ENCODE peak calls at places on chromosomes 5 and 9, in seven cellular contexts. One of them, this sample, is unnamed.

GRCh38 chr5:141420855-141421488 is at the start of gene PCDHGA11:
- DNase-seq in CD4-positive, alpha-beta T cell: no peak
- DNase-seq in IMR-90: peak
- DNase-seq in colonic mucosa: peak
- DNase-seq in dorsolateral prefrontal cortex: no peak
- DNase-seq in B cell: peak
- DNase-seq in progenitor cell of endocrine pancreas: no peak
- DNase-seq in this sample: peak

GRCh38 chr9:134299883-134300282 is 26.4 kb upstream of the RXRA start:
- DNase-seq in B cell: no peak
- DNase-seq in CD4-positive, alpha-beta T cell: no peak
- DNase-seq in colonic mucosa: no peak
- DNase-seq in IMR-90: no peak
- DNase-seq in dorsolateral prefrontal cortex: no peak
- DNase-seq in progenitor cell of endocrine pancreas: no peak
- DNase-seq in this sample: no peak

GRCh38 chr5:56523779-56524178 is 290.6 kb upstream of the ANKRD55 start:
- DNase-seq in B cell: no peak
- DNase-seq in colonic mucosa: no peak
- DNase-seq in dorsolateral prefrontal cortex: no peak
- DNase-seq in CD4-positive, alpha-beta T cell: no peak
- DNase-seq in IMR-90: peak
- DNase-seq in progenitor cell of endocrine pancreas: no peak
- DNase-seq in this sample: no peak

GRCh38 chr5:142587354-142587965 is 98.4 kb downstream of the FGF1 start:
- DNase-seq in IMR-90: peak
- DNase-seq in CD4-positive, alpha-beta T cell: no peak
- DNase-seq in colonic mucosa: peak
- DNase-seq in B cell: peak
- DNase-seq in progenitor cell of endocrine pancreas: no peak
- DNase-seq in dorsolateral prefrontal cortex: no peak
- DNase-seq in this sample: peak

GRCh38 chr9:105958587-105958986 is 264.2 kb downstream of the TMEM38B start:
- DNase-seq in CD4-positive, alpha-beta T cell: no peak
- DNase-seq in IMR-90: no peak
- DNase-seq in progenitor cell of endocrine pancreas: no peak
- DNase-seq in B cell: no peak
- DNase-seq in colonic mucosa: no peak
- DNase-seq in dorsolateral prefrontal cortex: no peak
- DNase-seq in this sample: no peak

GRCh38 chr5:133977858-133978257 is 9.4 kb upstream of the C5orf15 start:
- DNase-seq in progenitor cell of endocrine pancreas: no peak
- DNase-seq in dorsolateral prefrontal cortex: no peak
- DNase-seq in colonic mucosa: no peak
- DNase-seq in IMR-90: peak
- DNase-seq in CD4-positive, alpha-beta T cell: no peak
- DNase-seq in B cell: no peak
- DNase-seq in this sample: no peak

GRCh38 chr9:108784998-108785397 is 70.8 kb downstream of the ACTL7B start:
- DNase-seq in B cell: no peak
- DNase-seq in dorsolateral prefrontal cortex: no peak
- DNase-seq in colonic mucosa: no peak
- DNase-seq in IMR-90: no peak
- DNase-seq in progenitor cell of endocrine pancreas: no peak
- DNase-seq in CD4-positive, alpha-beta T cell: no peak
- DNase-seq in this sample: no peak

GRCh38 chr9:113886003-113886324 is 9.9 kb downstream of the ZNF618 start:
- DNase-seq in IMR-90: peak
- DNase-seq in B cell: no peak
- DNase-seq in progenitor cell of endocrine pancreas: no peak
- DNase-seq in colonic mucosa: no peak
- DNase-seq in dorsolateral prefrontal cortex: no peak
- DNase-seq in CD4-positive, alpha-beta T cell: no peak
- DNase-seq in this sample: no peak

GRCh38 chr9:101387871-101388506 is 3.2 kb upstream of the BAAT start:
- DNase-seq in progenitor cell of endocrine pancreas: no peak
- DNase-seq in colonic mucosa: peak
- DNase-seq in dorsolateral prefrontal cortex: no peak
- DNase-seq in B cell: peak
- DNase-seq in IMR-90: peak
- DNase-seq in CD4-positive, alpha-beta T cell: no peak
- DNase-seq in this sample: no peak

GRCh38 chr9:33446507-33447403 is 638 bp downstream of the AQP3 start:
- DNase-seq in B cell: peak
- DNase-seq in dorsolateral prefrontal cortex: no peak
- DNase-seq in IMR-90: peak
- DNase-seq in CD4-positive, alpha-beta T cell: peak
- DNase-seq in progenitor cell of endocrine pancreas: no peak
- DNase-seq in colonic mucosa: peak
- DNase-seq in this sample: no peak

GRCh38 chr9:130320697-130321080 is 55.1 kb downstream of the HMCN2 start:
- DNase-seq in CD4-positive, alpha-beta T cell: no peak
- DNase-seq in progenitor cell of endocrine pancreas: no peak
- DNase-seq in colonic mucosa: peak
- DNase-seq in IMR-90: no peak
- DNase-seq in B cell: no peak
- DNase-seq in dorsolateral prefrontal cortex: no peak
- DNase-seq in this sample: no peak

GRCh38 chr9:134590240-134591081 is 51.1 kb upstream of the COL5A1 start:
- DNase-seq in B cell: no peak
- DNase-seq in CD4-positive, alpha-beta T cell: no peak
- DNase-seq in progenitor cell of endocrine pancreas: no peak
- DNase-seq in colonic mucosa: peak
- DNase-seq in dorsolateral prefrontal cortex: no peak
- DNase-seq in IMR-90: no peak
- DNase-seq in this sample: no peak

GRCh38 chr5:60718186-60718892 is 18.4 kb upstream of the DEPDC1B start:
- DNase-seq in CD4-positive, alpha-beta T cell: no peak
- DNase-seq in B cell: no peak
- DNase-seq in colonic mucosa: no peak
- DNase-seq in dorsolateral prefrontal cortex: no peak
- DNase-seq in IMR-90: no peak
- DNase-seq in progenitor cell of endocrine pancreas: no peak
- DNase-seq in this sample: no peak

GRCh38 chr9:106921341-106921899 is 58.5 kb downstream of the ZNF462 start:
- DNase-seq in B cell: no peak
- DNase-seq in progenitor cell of endocrine pancreas: no peak
- DNase-seq in colonic mucosa: peak
- DNase-seq in CD4-positive, alpha-beta T cell: no peak
- DNase-seq in dorsolateral prefrontal cortex: no peak
- DNase-seq in IMR-90: peak
- DNase-seq in this sample: no peak

GRCh38 chr5:4514067-4514648 is 626.0 kb upstream of the ADAMTS16 start:
- DNase-seq in CD4-positive, alpha-beta T cell: no peak
- DNase-seq in B cell: no peak
- DNase-seq in progenitor cell of endocrine pancreas: no peak
- DNase-seq in IMR-90: no peak
- DNase-seq in dorsolateral prefrontal cortex: no peak
- DNase-seq in colonic mucosa: no peak
- DNase-seq in this sample: no peak

GRCh38 chr9:113544001-113544340 is 80.4 kb downstream of the RGS3 start:
- DNase-seq in IMR-90: no peak
- DNase-seq in colonic mucosa: no peak
- DNase-seq in B cell: no peak
- DNase-seq in progenitor cell of endocrine pancreas: no peak
- DNase-seq in dorsolateral prefrontal cortex: no peak
- DNase-seq in CD4-positive, alpha-beta T cell: no peak
- DNase-seq in this sample: no peak

GRCh38 chr9:76687861-76688374 is 76.3 kb upstream of the PCA3 start:
- DNase-seq in progenitor cell of endocrine pancreas: no peak
- DNase-seq in dorsolateral prefrontal cortex: no peak
- DNase-seq in IMR-90: peak
- DNase-seq in B cell: no peak
- DNase-seq in CD4-positive, alpha-beta T cell: no peak
- DNase-seq in colonic mucosa: no peak
- DNase-seq in this sample: no peak

GRCh38 chr5:154400678-154401077 is 45.1 kb upstream of the SAP30L start:
- DNase-seq in B cell: no peak
- DNase-seq in progenitor cell of endocrine pancreas: no peak
- DNase-seq in colonic mucosa: no peak
- DNase-seq in CD4-positive, alpha-beta T cell: no peak
- DNase-seq in dorsolateral prefrontal cortex: no peak
- DNase-seq in IMR-90: no peak
- DNase-seq in this sample: no peak

DNA sequence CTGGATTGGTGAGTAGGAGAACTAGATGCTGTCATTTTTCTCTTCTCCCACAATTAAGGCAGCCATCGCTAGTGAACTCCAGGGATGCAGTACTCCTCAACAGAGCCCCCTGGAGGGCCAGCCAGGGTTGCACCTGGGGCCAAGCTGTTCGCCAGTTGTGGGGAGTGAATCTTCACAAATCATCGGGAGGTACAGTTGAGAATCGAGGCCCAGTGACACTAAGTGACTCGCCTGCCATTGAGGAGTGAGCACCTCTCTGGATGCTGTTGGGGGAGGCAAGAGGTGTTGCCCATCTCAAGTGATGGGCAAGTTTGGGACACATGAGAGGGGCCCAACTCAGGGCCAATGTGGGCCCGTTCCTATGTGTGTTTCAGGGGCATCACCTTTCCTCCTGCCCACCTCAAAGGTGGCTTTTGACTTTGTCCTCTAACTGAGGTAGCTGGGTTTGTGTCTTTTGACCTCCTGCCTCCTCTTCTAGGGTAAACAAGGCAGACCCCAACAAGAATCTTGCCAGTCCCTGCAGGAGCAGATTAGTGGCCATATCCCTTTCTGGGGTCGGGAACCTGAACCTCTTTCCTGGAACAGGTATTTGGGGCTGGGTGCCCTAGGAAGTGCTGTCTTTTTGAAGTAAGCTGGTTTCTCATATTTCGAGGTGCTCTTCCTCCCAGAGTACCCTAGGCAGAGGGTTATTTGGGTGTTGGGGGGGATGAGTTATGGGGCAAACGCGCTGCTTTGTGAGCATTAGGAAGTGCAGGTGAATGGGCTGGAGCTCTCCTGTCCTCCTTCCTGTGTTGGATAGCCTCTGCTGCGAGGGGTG is 181.2 kb downstream of the MACROH2A1 start:
- DNase-seq in progenitor cell of endocrine pancreas: no peak
- DNase-seq in dorsolateral prefrontal cortex: no peak
- DNase-seq in B cell: no peak
- DNase-seq in colonic mucosa: peak
- DNase-seq in CD4-positive, alpha-beta T cell: no peak
- DNase-seq in IMR-90: no peak
- DNase-seq in this sample: peak
- TF ChIP-seq CTCF in progenitor cell of endocrine pancreas: peak
- TF ChIP-seq CTCF in dorsolateral prefrontal cortex: no peak
- TF ChIP-seq CTCF in B cell: no peak
- TF ChIP-seq CTCF in colonic mucosa: no peak
- TF ChIP-seq CTCF in CD4-positive, alpha-beta T cell: no peak
- TF ChIP-seq CTCF in IMR-90: no peak
- TF ChIP-seq CTCF in this sample: no peak

DNA sequence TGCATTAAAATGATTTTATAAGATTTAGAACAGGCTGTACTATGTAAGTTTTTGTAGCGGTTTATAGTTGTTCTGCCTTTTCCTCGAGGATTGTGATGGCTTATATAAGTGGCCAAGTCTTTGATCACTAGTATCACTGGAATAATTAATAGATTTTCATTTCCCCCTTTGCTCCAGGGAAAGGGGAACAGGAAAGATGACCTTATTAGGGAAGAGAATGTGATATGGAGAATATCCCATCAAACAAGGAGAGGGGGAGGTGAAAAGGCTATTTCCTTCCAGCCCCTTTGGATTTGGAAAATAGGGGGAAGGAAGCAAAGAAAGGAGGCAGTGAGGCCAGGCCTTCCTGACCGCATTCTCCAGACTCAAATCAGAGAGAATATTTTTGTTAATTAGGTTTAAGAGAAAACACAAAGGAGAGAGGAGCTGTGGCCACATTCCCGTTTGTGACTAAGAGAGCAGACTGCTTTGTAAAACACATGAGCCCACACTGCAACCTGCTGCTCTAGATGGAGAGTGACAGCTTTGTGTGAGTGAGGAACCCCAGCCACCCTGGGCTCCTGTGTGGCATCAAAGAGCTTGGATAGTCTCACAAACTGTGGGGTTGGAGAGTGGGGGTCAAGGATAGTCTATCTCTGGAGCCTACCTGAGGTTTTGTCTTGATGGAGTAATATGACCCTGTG is 359.5 kb downstream of the DTWD2 start:
- DNase-seq in progenitor cell of endocrine pancreas: no peak
- DNase-seq in colonic mucosa: no peak
- DNase-seq in IMR-90: no peak
- DNase-seq in CD4-positive, alpha-beta T cell: no peak
- DNase-seq in dorsolateral prefrontal cortex: no peak
- DNase-seq in B cell: no peak
- DNase-seq in this sample: no peak
- TF ChIP-seq CTCF in progenitor cell of endocrine pancreas: no peak
- TF ChIP-seq CTCF in colonic mucosa: no peak
- TF ChIP-seq CTCF in IMR-90: no peak
- TF ChIP-seq CTCF in CD4-positive, alpha-beta T cell: no peak
- TF ChIP-seq CTCF in dorsolateral prefrontal cortex: no peak
- TF ChIP-seq CTCF in B cell: no peak
- TF ChIP-seq CTCF in this sample: no peak

DNA sequence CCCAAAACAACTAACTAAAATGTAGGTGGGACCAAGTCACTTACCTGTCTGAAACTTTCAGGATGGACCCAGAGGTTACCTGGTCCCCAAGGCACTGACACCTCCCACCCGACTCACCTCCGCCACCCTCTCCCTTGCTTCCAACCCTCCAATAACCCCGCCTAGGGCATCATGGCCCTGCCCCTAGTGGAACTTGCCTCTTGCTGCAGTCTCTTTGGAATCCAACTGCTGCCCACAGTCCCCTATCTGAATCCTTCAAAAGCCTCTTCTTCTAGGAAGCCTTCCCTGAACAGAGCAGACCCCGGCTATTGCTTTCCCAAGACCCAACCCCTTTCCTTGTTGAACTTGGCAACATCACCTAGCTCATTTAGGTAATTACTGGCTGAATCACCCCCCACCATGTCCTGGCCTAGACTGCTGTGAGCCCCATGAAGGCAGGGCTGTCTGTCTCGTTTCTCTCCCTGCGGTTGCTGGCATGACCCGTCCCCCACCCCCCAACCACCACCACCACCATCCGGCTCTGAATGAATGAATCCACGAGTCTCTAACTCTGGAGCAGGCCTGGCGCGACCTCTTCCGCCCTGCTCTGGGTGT is 9.4 kb downstream of the CRB2 start:
- DNase-seq in IMR-90: no peak
- DNase-seq in CD4-positive, alpha-beta T cell: no peak
- DNase-seq in B cell: no peak
- DNase-seq in progenitor cell of endocrine pancreas: no peak
- DNase-seq in dorsolateral prefrontal cortex: no peak
- DNase-seq in colonic mucosa: no peak
- DNase-seq in this sample: no peak
- TF ChIP-seq CTCF in IMR-90: no peak
- TF ChIP-seq CTCF in CD4-positive, alpha-beta T cell: no peak
- TF ChIP-seq CTCF in B cell: no peak
- TF ChIP-seq CTCF in progenitor cell of endocrine pancreas: peak
- TF ChIP-seq CTCF in dorsolateral prefrontal cortex: no peak
- TF ChIP-seq CTCF in colonic mucosa: no peak
- TF ChIP-seq CTCF in this sample: peak

DNA sequence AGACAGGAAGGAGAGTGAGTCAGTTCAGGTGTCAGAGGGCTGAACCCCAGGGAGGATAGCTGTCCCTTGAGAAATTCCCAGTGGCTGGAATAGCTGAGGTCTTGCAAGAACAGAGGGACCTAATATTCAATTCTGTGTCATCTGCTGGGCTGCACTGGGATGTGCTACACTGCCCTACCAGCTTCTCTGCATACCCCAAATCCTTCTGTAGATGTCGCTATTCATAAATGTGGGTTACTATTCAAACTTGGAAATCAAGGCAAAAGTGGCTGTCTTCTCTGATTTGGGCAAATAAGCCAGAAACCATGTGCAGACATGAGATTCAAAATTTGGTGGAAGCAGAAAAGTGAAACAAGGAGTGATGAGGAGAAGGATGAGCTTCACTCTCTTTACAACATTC is 16.3 kb downstream of the TNFSF8 start:
- DNase-seq in progenitor cell of endocrine pancreas: no peak
- DNase-seq in B cell: no peak
- DNase-seq in IMR-90: peak
- DNase-seq in colonic mucosa: no peak
- DNase-seq in CD4-positive, alpha-beta T cell: no peak
- DNase-seq in dorsolateral prefrontal cortex: no peak
- DNase-seq in this sample: no peak
- TF ChIP-seq CTCF in progenitor cell of endocrine pancreas: peak
- TF ChIP-seq CTCF in B cell: no peak
- TF ChIP-seq CTCF in IMR-90: peak
- TF ChIP-seq CTCF in colonic mucosa: no peak
- TF ChIP-seq CTCF in CD4-positive, alpha-beta T cell: no peak
- TF ChIP-seq CTCF in dorsolateral prefrontal cortex: no peak
- TF ChIP-seq CTCF in this sample: peak

This sample was measured in endothelial cell.